ENCODE peak calls at places on chromosomes 6 and 20, in seven cellular contexts. J is HT1080, N is T-helper 1 cell, W is cardiac fibroblast, C is T-helper 17 cell, A is amniotic stem cell, G is gastrocnemius medialis. D is an unnamed sample.

GRCh38 chr20:18511566-18511965 is 3.8 kb downstream of the SEC23B start:
- DNase-seq in W (no peak), N (no peak), A (no peak), J (no peak), G (no peak), C (no peak), D (no peak)

GRCh38 chr20:58188496-58188895 is 40.0 kb downstream of the ANKRD60 start:
- DNase-seq in G (no peak), N (no peak), A (no peak), C (no peak), J (no peak), W (no peak), D (no peak)

GRCh38 chr20:47126374-47126705 is 230.2 kb downstream of the ZMYND8 start:
- DNase-seq in N (no peak), C (no peak), W (peak), J (no peak), A (no peak), G (no peak), D (no peak)

GRCh38 chr6:107386340-107386739 is 73.0 kb downstream of the PDSS2 start:
- DNase-seq in W (peak), C (no peak), G (no peak), N (no peak), J (no peak), A (no peak), D (no peak)

GRCh38 chr6:149331871-149332270 is 14.4 kb downstream of the TAB2 start:
- DNase-seq in N (no peak), J (no peak), C (no peak), A (no peak), W (peak), G (no peak), D (no peak)

GRCh38 chr6:36633915-36634314 is 39.8 kb downstream of the SRSF3 start:
- DNase-seq in N (no peak), W (peak), A (peak), C (no peak), J (peak), G (no peak), D (peak)

GRCh38 chr6:84422380-84422968 is 195.0 kb upstream of the CEP162 start:
- DNase-seq in A (peak), J (peak), N (no peak), C (no peak), W (peak), G (no peak), D (peak)

GRCh38 chr6:11233936-11234573 is 1.6 kb upstream of the NEDD9 start:
- DNase-seq in G (no peak), N (no peak), C (no peak), W (no peak), A (no peak), J (no peak), D (no peak)

GRCh38 chr20:4230651-4231050 is 215.3 kb upstream of the RNF24 start:
- DNase-seq in A (no peak), J (no peak), N (no peak), G (no peak), W (no peak), C (no peak), D (no peak)

GRCh38 chr6:168200571-168201134 is 118.9 kb downstream of the DACT2 start:
- DNase-seq in A (no peak), N (no peak), W (no peak), C (no peak), G (no peak), J (no peak), D (no peak)

GRCh38 chr6:143496974-143497373 is 14.5 kb downstream of the FUCA2 start:
- DNase-seq in W (no peak), C (no peak), A (no peak), J (no peak), N (no peak), G (no peak), D (no peak)

GRCh38 chr6:158322724-158323560 is 10.7 kb downstream of the TULP4 start:
- DNase-seq in A (no peak), G (no peak), J (peak), N (no peak), C (no peak), W (peak), D (no peak)

GRCh38 chr6:148934534-148934933 is 187.7 kb downstream of the UST start:
- DNase-seq in G (peak), A (no peak), J (peak), C (no peak), W (peak), N (no peak), D (no peak)

GRCh38 chr6:85321926-85322325 is 128.0 kb upstream of the NT5E start:
- DNase-seq in A (no peak), C (no peak), W (no peak), G (no peak), N (no peak), J (no peak), D (no peak)

GRCh38 chr6:118801257-118801656 is 92.7 kb upstream of the ASF1A start:
- DNase-seq in N (no peak), G (no peak), C (no peak), J (no peak), W (no peak), A (no peak), D (no peak)

GRCh38 chr20:1381753-1382591 is 10.9 kb downstream of the FKBP1A start:
- DNase-seq in G (peak), C (no peak), W (no peak), N (no peak), J (no peak), A (no peak), D (no peak)

GRCh38 chr6:109393882-109394281 is 11.6 kb upstream of the CD164 start:
- DNase-seq in C (no peak), G (no peak), J (peak), N (no peak), A (no peak), W (no peak), D (no peak)

GRCh38 chr20:63326314-63327228 is 33.6 kb downstream of the COL20A1 start:
- DNase-seq in C (peak), W (no peak), J (no peak), N (no peak), G (no peak), A (no peak), D (no peak)

GRCh38 chr6:31918069-31918725 is 9.3 kb upstream of the C2 start:
- DNase-seq in W (no peak), A (no peak), N (no peak), C (no peak), G (no peak), J (peak), D (no peak)

GRCh38 chr6:82461536-82461935 is 97.9 kb downstream of the TPBG start:
- DNase-seq in N (no peak), G (no peak), W (no peak), A (no peak), C (no peak), J (no peak), D (peak)

GRCh38 chr20:49859011-49859410 is 46.4 kb downstream of the SLC9A8 start:
- DNase-seq in C (no peak), A (no peak), N (no peak), W (no peak), J (no peak), G (no peak), D (no peak)

GRCh38 chr20:43571771-43572170 is 12.9 kb downstream of the SGK2 start:
- DNase-seq in J (no peak), C (no peak), G (no peak), A (no peak), N (no peak), W (no peak), D (no peak)

GRCh38 chr6:17966451-17966850 is 21.0 kb downstream of the KIF13A start:
- DNase-seq in J (no peak), W (peak), N (no peak), C (no peak), G (no peak), A (no peak), D (no peak)

GRCh38 chr6:99432877-99433276 is 7.8 kb upstream of the PNISR start:
- DNase-seq in J (no peak), G (no peak), N (no peak), W (no peak), A (no peak), C (no peak), D (no peak)

GRCh38 chr6:44002071-44002590 is 125.1 kb downstream of the MRPL14 start:
- DNase-seq in A (no peak), W (no peak), G (no peak), C (no peak), J (no peak), N (no peak), D (no peak)

GRCh38 chr6:1705183-1705582 is 95.5 kb downstream of the FOXC1 start:
- DNase-seq in N (no peak), A (no peak), J (no peak), C (no peak), W (no peak), G (no peak), D (no peak)

GRCh38 chr6:130132286-130132701 is 90.5 kb downstream of the SAMD3 start:
- DNase-seq in A (no peak), J (no peak), C (no peak), G (no peak), N (peak), W (no peak), D (no peak)

GRCh38 chr6:139194740-139195139 is 59.9 kb downstream of the HECA start:
- DNase-seq in N (no peak), W (no peak), C (no peak), J (no peak), A (no peak), G (no peak), D (no peak)

D was measured in SJSA1.